ENCODE peak calls at places on chromosome 4, in seven cellular contexts. S is Right ventricle myocardium superior; B is T-cell; J is GM03348; Y is central memory CD4-positive, alpha-beta T cell; A is non-pigmented ciliary epithelial cell; K is H4. D is an unnamed sample.

GRCh38 chr4:16995451-16995850 is 97.0 kb upstream of the LDB2 start:
- DNase-seq in J (peak), B (no peak), K (no peak), Y (no peak), S (no peak), A (no peak), D (no peak)

GRCh38 chr4:169791527-169792156 is 33.9 kb upstream of the HPF1 start:
- DNase-seq in S (peak), Y (no peak), B (no peak), A (no peak), K (peak), J (peak), D (no peak)

GRCh38 chr4:180664766-180665368 is 1578.3 kb upstream of the TENM3 start:
- DNase-seq in K (peak), Y (peak), J (peak), S (peak), B (no peak), A (peak), D (peak)

GRCh38 chr4:88865051-88865450 is 167.4 kb upstream of the NAP1L5 start:
- DNase-seq in B (no peak), J (no peak), K (no peak), A (no peak), Y (no peak), S (no peak), D (no peak)

GRCh38 chr4:144174401-144175067 is 34.0 kb upstream of the GYPA start:
- DNase-seq in Y (peak), J (peak), K (peak), S (no peak), A (no peak), B (no peak), D (peak)

GRCh38 chr4:7988437-7988836 is 48.8 kb upstream of the AFAP1 start:
- DNase-seq in J (peak), A (no peak), S (no peak), Y (no peak), B (no peak), K (no peak), D (no peak)

GRCh38 chr4:53558061-53558801 is 33.1 kb downstream of the LNX1 start:
- DNase-seq in S (no peak), K (no peak), Y (no peak), A (no peak), J (peak), B (no peak), D (no peak)

GRCh38 chr4:101400096-101400495 is 52.8 kb upstream of the PPP3CA start:
- DNase-seq in A (peak), K (peak), Y (no peak), J (no peak), B (no peak), S (no peak), D (no peak)

GRCh38 chr4:1447676-1448588 is 41.7 kb upstream of the NKX1-1 start:
- DNase-seq in B (no peak), A (no peak), J (no peak), S (no peak), K (no peak), Y (no peak), D (no peak)

GRCh38 chr4:5045099-5045498 is 6.2 kb upstream of the STK32B start:
- DNase-seq in Y (no peak), A (no peak), S (no peak), J (peak), B (no peak), K (no peak), D (no peak)

GRCh38 chr4:67699603-67700002 is 1.4 kb downstream of the UBA6 start:
- DNase-seq in B (no peak), Y (no peak), K (no peak), A (no peak), J (no peak), S (no peak), D (no peak)

GRCh38 chr4:52894408-52894807 is 32.3 kb downstream of the RASL11B start:
- DNase-seq in S (no peak), K (no peak), J (no peak), Y (no peak), A (no peak), B (no peak), D (no peak)

GRCh38 chr4:98434816-98435215 is 173.6 kb downstream of the RAP1GDS1 start:
- DNase-seq in A (no peak), S (no peak), B (no peak), Y (no peak), K (no peak), J (no peak), D (no peak)

GRCh38 chr4:37008199-37008598 is 236.3 kb upstream of the NWD2 start:
- DNase-seq in S (no peak), K (peak), A (peak), B (no peak), J (no peak), Y (no peak), D (no peak)

GRCh38 chr4:28229092-28229491 is 1368.5 kb downstream of the STIM2 start:
- DNase-seq in K (peak), Y (no peak), B (no peak), J (peak), A (no peak), S (no peak), D (no peak)

GRCh38 chr4:33714971-33715370 is 2529.3 kb downstream of the ARAP2 start:
- DNase-seq in Y (no peak), B (no peak), S (no peak), J (no peak), K (no peak), A (no peak), D (no peak)

GRCh38 chr4:110663206-110663605 is 40.3 kb upstream of the PITX2 start:
- DNase-seq in S (no peak), Y (no peak), B (no peak), J (no peak), K (no peak), A (no peak), D (no peak)

GRCh38 chr4:128854433-128854832 is 44.9 kb downstream of the JADE1 start:
- DNase-seq in B (no peak), K (no peak), J (peak), Y (peak), S (no peak), A (no peak), D (peak)

GRCh38 chr4:184156169-184156568 is 61.5 kb downstream of the ENPP6 start:
- DNase-seq in K (no peak), B (no peak), A (no peak), Y (no peak), J (no peak), S (no peak), D (no peak)

GRCh38 chr4:182380701-182381295 is 137.6 kb downstream of the TENM3 start:
- DNase-seq in B (no peak), A (no peak), J (peak), Y (no peak), K (no peak), S (no peak), D (no peak)